ENCODE peak calls at places on chromosomes 13 and 19, in five cellular contexts. V is stomach; L is naive thymus-derived CD4-positive, alpha-beta T cell; U is lower leg skin; E is astrocyte of the spinal cord. F is an unnamed sample.

GRCh38 chr13:34587586-34587985 is 354.5 kb upstream of the NBEA start:
- DNase-seq in V (no peak), L (no peak), U (no peak), E (no peak), F (no peak)

GRCh38 chr19:16078311-16078758 is 2.0 kb downstream of the TPM4 start:
- DNase-seq in V (no peak), L (no peak), U (no peak), E (no peak), F (peak; percentile 53)

GRCh38 chr13:74158606-74159352 is 24.6 kb upstream of the KLF12 start:
- DNase-seq in V (no peak), L (no peak), U (no peak), E (no peak), F (no peak)

GRCh38 chr13:110714798-110715394 is 1.4 kb downstream of the ING1 start:
- DNase-seq in V (peak; percentile 55), L (peak; percentile 52), U (peak; percentile 94), E (peak; percentile 47), F (no peak)

GRCh38 chr13:41053384-41053826 is 7.9 kb upstream of the WBP4 start:
- DNase-seq in V (no peak), L (no peak), U (no peak), E (no peak), F (no peak)

GRCh38 chr13:60577761-60578160 is 180.7 kb downstream of the TDRD3 start:
- DNase-seq in V (no peak), L (no peak), U (no peak), E (no peak), F (no peak)

GRCh38 chr19:54209058-54209747 is 8.5 kb downstream of the RPS9 start:
- DNase-seq in V (no peak), L (no peak), U (no peak), E (no peak), F (no peak)

GRCh38 chr19:13974073-13974472 is 21.8 kb downstream of the DCAF15 start:
- DNase-seq in V (peak; percentile 47), L (peak; percentile 61), U (no peak), E (no peak), F (peak; percentile 34)

GRCh38 chr19:29666634-29667389 is 1.6 kb downstream of the PLEKHF1 start:
- DNase-seq in V (peak; percentile 54), L (no peak), U (peak; percentile 95), E (peak; percentile 88), F (peak; percentile 49)

GRCh38 chr13:48303331-48304131 is at the start of gene RB1:
- DNase-seq in V (peak; percentile 92), L (peak; percentile 89), U (peak; percentile 98), E (peak; percentile 94), F (peak; percentile 89)

GRCh38 chr19:56121180-56122167 is at the start of gene ZNF787:
- DNase-seq in V (peak; percentile 99), L (peak; percentile 94), U (peak; percentile 99), E (peak; percentile 99), F (peak; percentile 97)

GRCh38 chr19:40689339-40690049 is 957 bp downstream of the NUMBL start:
- DNase-seq in V (no peak), L (peak; percentile 24), U (no peak), E (no peak), F (no peak)

GRCh38 chr19:55254625-55254977 is 4.2 kb downstream of the PPP6R1 start:
- DNase-seq in V (no peak), L (no peak), U (no peak), E (no peak), F (no peak)

GRCh38 chr13:95784891-95785290 is 108.0 kb downstream of the DNAJC3 start:
- DNase-seq in V (no peak), L (no peak), U (no peak), E (peak; percentile 34), F (no peak)

GRCh38 chr13:110950819-110951570 is 36.1 kb upstream of the ANKRD10 start:
- DNase-seq in V (no peak), L (no peak), U (no peak), E (no peak), F (no peak)

GRCh38 chr13:23956106-23956505 is 58.8 kb upstream of the C1QTNF9B start:
- DNase-seq in V (no peak), L (no peak), U (no peak), E (peak; percentile 54), F (no peak)

GRCh38 chr13:94660695-94661324 is 51.5 kb downstream of the SOX21 start:
- DNase-seq in V (no peak), L (no peak), U (no peak), E (peak; percentile 34), F (peak; percentile 4)

GRCh38 chr19:13781547-13781946 is 7.3 kb downstream of the C19orf53 start:
- DNase-seq in V (peak; percentile 62), L (no peak), U (peak; percentile 96), E (peak; percentile 85), F (no peak)

GRCh38 chr19:12955996-12956395 is 1.0 kb downstream of the GADD45GIP1 start:
- DNase-seq in V (no peak), L (no peak), U (no peak), E (no peak), F (no peak)

DNA sequence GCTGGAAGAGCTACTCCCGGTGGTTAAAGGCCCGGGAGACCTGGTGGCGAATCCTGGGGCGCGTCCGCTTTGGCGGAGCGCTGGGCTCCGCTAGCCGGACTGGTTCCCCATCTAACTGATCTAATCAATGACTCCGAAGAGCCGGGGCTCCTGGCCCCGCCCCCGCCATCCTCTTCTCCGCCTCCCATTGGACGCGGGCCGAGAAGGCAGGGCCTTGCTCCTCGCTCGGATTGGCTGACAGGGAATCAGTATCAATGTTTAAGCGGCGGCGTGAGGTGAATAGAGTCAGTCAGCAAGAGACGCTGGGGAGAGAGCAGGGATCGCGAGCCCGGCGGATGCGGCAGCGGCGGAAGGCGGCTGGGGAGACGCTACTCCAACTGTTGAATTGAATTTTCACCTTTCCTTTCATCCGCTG is 1.7 kb upstream of the PCDH17 start:
- DNase-seq in V (peak; percentile 67), L (peak; percentile 13), U (peak; percentile 95), E (peak; percentile 93), F (peak; percentile 19)
- H3K4me3 ChIP-seq in V (peak overlapping the region; percentile 51), L (peak overlapping the region; percentile 10), U (no peak overlapping the region), E (peak overlapping the region; percentile 55), F (no peak overlapping the region)

GRCh38 chr13:51636349-51636890 is 52.2 kb downstream of the WDFY2 start:
- DNase-seq in V (peak; percentile 63), L (no peak), U (no peak), E (peak; percentile 44), F (no peak)
- H3K4me3 ChIP-seq in V (no peak overlapping the region), L (no peak overlapping the region), U (no peak overlapping the region), E (no peak overlapping the region), F (no peak overlapping the region)

GRCh38 chr19:36110487-36111199 is at the start of gene OVOL3:
- DNase-seq in V (no peak), L (no peak), U (no peak), E (no peak), F (no peak)
- H3K4me3 ChIP-seq in V (no peak within 1 kb of the TSS), L (no peak within 1 kb of the TSS), U (no peak within 1 kb of the TSS), E (no peak within 1 kb of the TSS), F (no peak within 1 kb of the TSS)

DNA sequence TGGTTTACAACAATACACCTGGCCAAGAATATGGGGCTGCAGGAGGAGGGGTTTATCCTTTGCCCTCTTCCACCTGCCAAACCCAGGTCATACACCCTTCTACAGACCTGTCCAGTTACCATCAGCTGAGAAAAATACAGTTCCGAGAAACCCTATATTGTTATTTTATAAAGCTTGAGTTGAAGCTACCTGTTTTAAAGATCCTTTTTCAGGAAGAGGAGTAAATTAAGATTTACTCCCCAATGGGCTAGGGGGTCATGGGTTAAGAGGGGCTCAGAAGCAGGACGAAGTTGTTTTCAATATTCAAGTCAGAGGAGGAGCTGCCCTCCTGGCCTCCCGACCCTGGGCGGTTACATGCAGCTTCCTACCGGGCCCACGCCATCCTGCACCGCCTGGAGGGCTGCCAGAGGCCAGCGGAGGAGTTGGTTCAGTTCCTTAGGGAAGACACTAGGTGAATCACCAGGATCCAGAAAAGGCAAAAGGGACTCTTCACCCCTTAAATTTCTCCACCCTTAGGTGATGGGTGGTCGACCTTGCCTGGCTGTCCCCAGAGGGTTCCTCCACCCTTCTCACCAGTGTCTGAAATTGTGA is 1.3 kb downstream of the GJB2 start:
- DNase-seq in V (no peak), L (no peak), U (no peak), E (no peak), F (no peak)
- H3K4me3 ChIP-seq in V (peak overlapping the region; percentile 80), L (no peak overlapping the region), U (peak overlapping the region; percentile 40), E (peak overlapping the region; percentile 40), F (no peak overlapping the region)

F was measured in CD4-positive, CD25-positive, alpha-beta regulatory T cell.